ENCODE peak calls at places on chromosomes 5 and 9, in nine cellular contexts. Z is neuronal stem cell; K is Right ventricle myocardium inferior; Y is adrenal gland; F is amniotic stem cell; D is effector CD4-positive, alpha-beta T cell; L is T-cell; M is aorta; B is GM12865. C is an unnamed sample.

GRCh38 chr9:136439550-136440408 is at the start of gene INPP5E:
- DNase-seq in Z (peak), K (peak), Y (peak), F (peak), D (peak), L (peak), M (peak), B (peak), C (peak)

GRCh38 chr9:7982907-7983306 is 183.3 kb upstream of the DMAC1 start:
- DNase-seq in Z (no peak), K (no peak), Y (no peak), F (no peak), D (no peak), L (no peak), M (no peak), B (no peak), C (no peak)

GRCh38 chr5:140806834-140807775 is at the start of gene PCDHA4:
- DNase-seq in Z (peak), K (peak), Y (no peak), F (no peak), D (no peak), L (no peak), M (no peak), B (no peak), C (peak)

GRCh38 chr5:16934123-16934522 is 2.0 kb downstream of the MYO10 start:
- DNase-seq in Z (peak), K (no peak), Y (peak), F (peak), D (no peak), L (no peak), M (peak), B (peak), C (peak)

GRCh38 chr5:1502046-1502736 is 21.6 kb downstream of the LPCAT1 start:
- DNase-seq in Z (no peak), K (peak), Y (peak), F (no peak), D (no peak), L (peak), M (peak), B (peak), C (peak)

GRCh38 chr9:124183772-124184171 is 74.0 kb upstream of the NEK6 start:
- DNase-seq in Z (no peak), K (no peak), Y (no peak), F (no peak), D (no peak), L (no peak), M (no peak), B (no peak), C (no peak)

GRCh38 chr5:19626218-19626617 is 361.8 kb downstream of the CDH18 start:
- DNase-seq in Z (no peak), K (no peak), Y (no peak), F (no peak), D (no peak), L (no peak), M (no peak), B (no peak), C (no peak)

GRCh38 chr5:74290634-74291033 is 349.9 kb downstream of the ENC1 start:
- DNase-seq in Z (no peak), K (no peak), Y (no peak), F (no peak), D (no peak), L (no peak), M (no peak), B (no peak), C (no peak)

GRCh38 chr9:129176786-129177442 is 1.1 kb downstream of the IER5L start:
- DNase-seq in Z (no peak), K (peak), Y (peak), F (no peak), D (no peak), L (no peak), M (peak), B (peak), C (peak)

GRCh38 chr9:128908372-128908771 is 12.4 kb upstream of the PHYHD1 start:
- DNase-seq in Z (no peak), K (no peak), Y (no peak), F (no peak), D (no peak), L (no peak), M (no peak), B (no peak), C (no peak)

GRCh38 chr5:123511648-123512605 is at the start of gene CSNK1G3:
- DNase-seq in Z (peak), K (peak), Y (peak), F (peak), D (peak), L (peak), M (peak), B (peak), C (peak)

GRCh38 chr9:3746296-3747275 is 220.8 kb upstream of the RFX3 start:
- DNase-seq in Z (no peak), K (no peak), Y (no peak), F (peak), D (no peak), L (no peak), M (no peak), B (no peak), C (peak)

GRCh38 chr5:159240301-159240870 is 22.7 kb upstream of the UBLCP1 start:
- DNase-seq in Z (no peak), K (no peak), Y (no peak), F (peak), D (no peak), L (no peak), M (no peak), B (no peak), C (peak)